ENCODE peak calls at places on chromosomes 11 and 22, in six cellular contexts. One of them, this sample, is unnamed.

GRCh38 chr22:42132457-42132856 is 1.8 kb upstream of the CYP2D6 start:
- DNase-seq in GM12891: no peak
- DNase-seq in HL-60: no peak
- DNase-seq in Peyer's patch: no peak
- DNase-seq in CD4-positive, alpha-beta T cell: no peak
- DNase-seq in amniotic epithelial cell: no peak
- DNase-seq in this sample: no peak

GRCh38 chr11:13944801-13945505 is 17.6 kb upstream of the SPON1 start:
- DNase-seq in amniotic epithelial cell: peak; percentile 56
- DNase-seq in HL-60: no peak
- DNase-seq in GM12891: no peak
- DNase-seq in CD4-positive, alpha-beta T cell: no peak
- DNase-seq in Peyer's patch: no peak
- DNase-seq in this sample: no peak

GRCh38 chr11:12802418-12803085 is 128.3 kb downstream of the TEAD1 start:
- DNase-seq in amniotic epithelial cell: peak; percentile 97
- DNase-seq in HL-60: no peak
- DNase-seq in GM12891: no peak
- DNase-seq in Peyer's patch: no peak
- DNase-seq in CD4-positive, alpha-beta T cell: no peak
- DNase-seq in this sample: no peak

GRCh38 chr11:77374611-77375031 is 73.1 kb upstream of the GDPD4 start:
- DNase-seq in GM12891: no peak
- DNase-seq in CD4-positive, alpha-beta T cell: no peak
- DNase-seq in amniotic epithelial cell: peak; percentile 24
- DNase-seq in HL-60: no peak
- DNase-seq in Peyer's patch: no peak
- DNase-seq in this sample: no peak

GRCh38 chr11:62909107-62909894 is 11.9 kb downstream of the CHRM1 start:
- DNase-seq in HL-60: no peak
- DNase-seq in Peyer's patch: no peak
- DNase-seq in GM12891: peak; percentile 55
- DNase-seq in amniotic epithelial cell: peak; percentile 59
- DNase-seq in CD4-positive, alpha-beta T cell: no peak
- DNase-seq in this sample: peak; percentile 60

GRCh38 chr11:126992065-126992803 is 8.3 kb downstream of the KIRREL3 start:
- DNase-seq in HL-60: no peak
- DNase-seq in Peyer's patch: no peak
- DNase-seq in GM12891: no peak
- DNase-seq in amniotic epithelial cell: peak; percentile 63
- DNase-seq in CD4-positive, alpha-beta T cell: no peak
- DNase-seq in this sample: no peak

GRCh38 chr11:19060629-19061028 is at the start of gene MRGPRX2:
- DNase-seq in Peyer's patch: no peak
- DNase-seq in HL-60: no peak
- DNase-seq in GM12891: no peak
- DNase-seq in amniotic epithelial cell: peak; percentile 16
- DNase-seq in CD4-positive, alpha-beta T cell: no peak
- DNase-seq in this sample: no peak

GRCh38 chr11:117144477-117145392 is 648 bp downstream of the PAFAH1B2 start:
- DNase-seq in HL-60: peak; percentile 57
- DNase-seq in amniotic epithelial cell: peak; percentile 85
- DNase-seq in CD4-positive, alpha-beta T cell: no peak
- DNase-seq in Peyer's patch: peak; percentile 55
- DNase-seq in GM12891: peak; percentile 46
- DNase-seq in this sample: peak; percentile 73

GRCh38 chr22:20607157-20607907 is 99.9 kb downstream of the MED15 start:
- DNase-seq in HL-60: no peak
- DNase-seq in Peyer's patch: no peak
- DNase-seq in amniotic epithelial cell: no peak
- DNase-seq in CD4-positive, alpha-beta T cell: no peak
- DNase-seq in GM12891: no peak
- DNase-seq in this sample: no peak

GRCh38 chr11:46696212-46696558 is 4.2 kb downstream of the ARHGAP1 start:
- DNase-seq in CD4-positive, alpha-beta T cell: no peak
- DNase-seq in amniotic epithelial cell: no peak
- DNase-seq in HL-60: no peak
- DNase-seq in Peyer's patch: no peak
- DNase-seq in GM12891: no peak
- DNase-seq in this sample: no peak

GRCh38 chr11:41309716-41310115 is 149.7 kb downstream of the LRRC4C start:
- DNase-seq in GM12891: no peak
- DNase-seq in amniotic epithelial cell: no peak
- DNase-seq in HL-60: no peak
- DNase-seq in Peyer's patch: no peak
- DNase-seq in CD4-positive, alpha-beta T cell: no peak
- DNase-seq in this sample: no peak

GRCh38 chr11:23012930-23013329 is 152.7 kb upstream of the CCDC179 start:
- DNase-seq in HL-60: no peak
- DNase-seq in GM12891: no peak
- DNase-seq in amniotic epithelial cell: no peak
- DNase-seq in Peyer's patch: no peak
- DNase-seq in CD4-positive, alpha-beta T cell: no peak
- DNase-seq in this sample: no peak

GRCh38 chr22:48434156-48434867 is 1393.4 kb downstream of the BRD1 start:
- DNase-seq in CD4-positive, alpha-beta T cell: no peak
- DNase-seq in GM12891: no peak
- DNase-seq in amniotic epithelial cell: no peak
- DNase-seq in HL-60: no peak
- DNase-seq in Peyer's patch: no peak
- DNase-seq in this sample: no peak

GRCh38 chr22:31630331-31631329 is 31.4 kb downstream of the PISD start:
- DNase-seq in HL-60: peak; percentile 84
- DNase-seq in GM12891: peak; percentile 90
- DNase-seq in Peyer's patch: peak; percentile 96
- DNase-seq in amniotic epithelial cell: peak; percentile 88
- DNase-seq in CD4-positive, alpha-beta T cell: peak; percentile 76
- DNase-seq in this sample: peak; percentile 80

GRCh38 chr11:110446594-110446993 is 16.8 kb downstream of the FDX1 start:
- DNase-seq in GM12891: no peak
- DNase-seq in CD4-positive, alpha-beta T cell: no peak
- DNase-seq in HL-60: no peak
- DNase-seq in amniotic epithelial cell: no peak
- DNase-seq in Peyer's patch: no peak
- DNase-seq in this sample: no peak

GRCh38 chr11:69388210-69388609 is 93.3 kb upstream of the LINC01488 start:
- DNase-seq in GM12891: no peak
- DNase-seq in amniotic epithelial cell: no peak
- DNase-seq in HL-60: no peak
- DNase-seq in Peyer's patch: no peak
- DNase-seq in CD4-positive, alpha-beta T cell: no peak
- DNase-seq in this sample: no peak

GRCh38 chr11:68441466-68442230 is 18.9 kb upstream of the PPP6R3 start:
- DNase-seq in Peyer's patch: no peak
- DNase-seq in HL-60: no peak
- DNase-seq in GM12891: no peak
- DNase-seq in CD4-positive, alpha-beta T cell: no peak
- DNase-seq in amniotic epithelial cell: no peak
- DNase-seq in this sample: no peak

GRCh38 chr11:17353228-17354021 is 1.8 kb downstream of the NCR3LG1 start:
- DNase-seq in amniotic epithelial cell: peak; percentile 71
- DNase-seq in Peyer's patch: peak; percentile 38
- DNase-seq in CD4-positive, alpha-beta T cell: no peak
- DNase-seq in GM12891: peak; percentile 29
- DNase-seq in HL-60: peak; percentile 54
- DNase-seq in this sample: peak; percentile 40

This sample was measured in GM10248.